ENCODE peak calls at places on chromosomes 7 and 10, in eight cellular contexts. C, F, G, M, Q, L, B and J are unnamed samples.

GRCh38 chr7:24739306-24739705 is 18.0 kb downstream of the GSDME start:
- DNase-seq in C (no peak), F (no peak), G (no peak), M (no peak), Q (no peak), L (no peak), B (no peak), J (no peak)

GRCh38 chr7:44289341-44290249 is 35.8 kb downstream of the CAMK2B start:
- DNase-seq in C (peak; percentile 45), F (peak; percentile 43), G (no peak), M (peak; percentile 16), Q (no peak), L (peak; percentile 19), B (peak; percentile 32), J (no peak)

GRCh38 chr7:136023134-136023869 is 46.1 kb upstream of the MTPN start:
- DNase-seq in C (no peak), F (no peak), G (no peak), M (no peak), Q (no peak), L (no peak), B (no peak), J (no peak)

GRCh38 chr7:47520408-47520807 is 61.5 kb downstream of the TNS3 start:
- DNase-seq in C (no peak), F (peak; percentile 96), G (no peak), M (peak; percentile 72), Q (no peak), L (peak; percentile 90), B (no peak), J (no peak)

GRCh38 chr7:94338921-94339371 is 55.7 kb upstream of the COL1A2 start:
- DNase-seq in C (no peak), F (no peak), G (peak; percentile 66), M (no peak), Q (no peak), L (no peak), B (no peak), J (peak; percentile 63)

GRCh38 chr7:158143196-158144120 is 444.2 kb downstream of the PTPRN2 start:
- DNase-seq in C (no peak), F (no peak), G (no peak), M (no peak), Q (no peak), L (no peak), B (no peak), J (no peak)

GRCh38 chr10:71029411-71029881 is 141.1 kb upstream of the PCBD1 start:
- DNase-seq in C (no peak), F (no peak), G (peak; percentile 53), M (no peak), Q (no peak), L (no peak), B (no peak), J (peak; percentile 70)

GRCh38 chr7:102300643-102301211 is 14.1 kb downstream of the SH2B2 start:
- DNase-seq in C (peak; percentile 94), F (peak; percentile 29), G (no peak), M (no peak), Q (no peak), L (no peak), B (peak; percentile 96), J (no peak)

GRCh38 chr7:91692800-91693199 is 187.7 kb downstream of the MTERF1 start:
- DNase-seq in C (no peak), F (peak; percentile 57), G (no peak), M (no peak), Q (no peak), L (no peak), B (no peak), J (no peak)

GRCh38 chr7:70484255-70484654 is 647.7 kb upstream of the GALNT17 start:
- DNase-seq in C (no peak), F (no peak), G (no peak), M (no peak), Q (no peak), L (no peak), B (no peak), J (no peak)

GRCh38 chr10:77116904-77117303 is 520.7 kb downstream of the KCNMA1 start:
- DNase-seq in C (no peak), F (no peak), G (peak; percentile 52), M (no peak), Q (no peak), L (no peak), B (no peak), J (no peak)

GRCh38 chr10:14691359-14691758 is 83.3 kb downstream of the FAM107B start:
- DNase-seq in C (no peak), F (no peak), G (no peak), M (no peak), Q (no peak), L (no peak), B (no peak), J (no peak)

DNA sequence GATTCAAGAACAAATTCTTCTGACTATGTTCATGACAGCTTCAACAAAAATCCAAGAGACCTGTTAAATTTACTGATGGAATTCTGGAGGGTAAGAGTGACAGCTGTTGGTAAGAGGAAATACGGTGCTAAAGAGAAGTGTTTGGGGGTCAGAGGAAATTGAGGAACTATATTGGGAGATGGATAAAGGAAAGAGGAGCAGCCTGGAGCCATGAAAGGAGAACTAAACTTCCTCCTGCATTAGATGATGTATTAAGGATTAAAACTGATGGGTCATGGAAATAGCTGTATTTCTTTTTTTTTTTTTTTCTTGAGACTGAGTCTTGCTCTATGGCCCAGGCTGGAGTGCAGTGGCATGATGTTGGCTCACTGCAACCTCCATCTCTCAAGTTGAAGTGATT is 95.3 kb downstream of the HERPUD2 start:
- DNase-seq in C (no peak), F (no peak), G (no peak), M (no peak), Q (no peak), L (no peak), B (no peak), J (no peak)
- H3K4me1 ChIP-seq in C (no peaks in the 10 kb centered on the region), F (no peaks in the 10 kb centered on the region), G (no peaks in the 10 kb centered on the region), M (peaks cover 7% of the 10 kb centered on the region), Q (peaks cover 9% of the 10 kb centered on the region), L (no peaks in the 10 kb centered on the region), B (no peaks in the 10 kb centered on the region), J (no peaks in the 10 kb centered on the region)

DNA sequence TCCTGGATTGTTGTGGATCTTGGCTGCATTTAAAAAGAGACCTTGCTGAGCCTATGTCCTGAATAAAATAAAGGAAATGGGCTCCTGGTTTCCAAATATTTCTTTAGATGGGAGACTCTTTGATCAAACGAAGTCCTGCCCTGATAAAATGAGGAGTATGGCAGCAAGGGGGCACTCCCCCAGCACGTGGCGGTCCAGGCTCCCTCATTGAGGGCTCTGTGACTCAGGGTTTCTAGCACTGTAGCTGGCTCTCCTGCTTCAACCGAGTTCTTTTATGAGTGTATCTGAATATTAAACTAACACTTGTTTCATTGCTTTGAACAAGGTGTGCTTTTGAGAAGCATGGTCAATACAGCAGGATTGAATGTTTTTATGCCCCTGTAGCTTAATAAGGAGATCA is 114.2 kb downstream of the AVL9 start:
- DNase-seq in C (no peak), F (no peak), G (no peak), M (no peak), Q (no peak), L (no peak), B (no peak), J (no peak)
- H3K27ac ChIP-seq in C (no peak overlapping the region), F (no peak overlapping the region), G (no peak overlapping the region), M (no peak overlapping the region), Q (no peak overlapping the region), L (no peak overlapping the region), B (no peak overlapping the region), J (no peak overlapping the region)

GRCh38 chr10:16527452-16527851 is 5.8 kb upstream of the C1QL3 start:
- DNase-seq in C (no peak), F (no peak), G (no peak), M (no peak), Q (no peak), L (no peak), B (no peak), J (no peak)

DNA sequence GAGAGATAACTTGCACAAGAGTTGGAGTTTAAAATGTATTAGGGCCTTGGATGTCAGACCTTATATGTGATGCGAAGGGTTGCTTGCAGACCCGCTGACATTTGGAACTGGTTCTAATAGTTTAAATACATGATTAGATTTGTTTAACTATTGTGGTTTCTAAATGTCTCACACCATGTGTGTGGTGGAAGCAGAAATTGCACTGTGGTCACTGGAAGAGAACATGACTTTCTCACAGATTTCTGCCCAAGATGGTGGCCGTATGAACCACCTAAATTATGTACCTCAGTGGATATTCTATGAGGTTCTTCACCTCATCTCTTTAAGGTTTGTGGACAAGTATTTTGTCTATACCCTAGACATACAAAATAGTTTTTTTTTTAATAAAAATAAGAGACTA is 8.2 kb upstream of the C1QL3 start:
- DNase-seq in C (no peak), F (no peak), G (no peak), M (no peak), Q (no peak), L (no peak), B (no peak), J (no peak)
- TF ChIP-seq CTCF in C (no peak), F (no peak), G (no peak), M (no peak), Q (no peak), L (no peak), B (no peak), J (no peak)

DNA sequence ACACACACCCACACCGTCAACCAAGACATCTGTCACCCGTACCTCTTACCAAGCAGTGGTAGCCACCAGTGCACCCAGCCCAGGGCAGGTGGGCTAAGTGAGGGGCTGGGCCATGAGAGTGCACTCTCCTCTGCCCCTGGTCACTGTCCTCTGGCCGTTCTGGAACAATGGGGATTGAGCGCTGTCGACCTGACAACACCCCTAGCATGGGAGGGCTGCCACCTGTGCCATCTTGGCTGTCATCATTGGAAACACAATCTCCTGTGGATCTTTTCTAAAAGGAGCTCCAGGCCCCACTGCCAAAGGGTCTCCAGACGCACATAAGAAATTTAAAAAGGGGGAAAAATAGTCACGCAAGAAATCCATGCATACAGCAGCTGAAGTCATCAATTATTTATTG is 80.1 kb downstream of the CTBP2 start:
- DNase-seq in C (no peak), F (no peak), G (no peak), M (no peak), Q (no peak), L (no peak), B (no peak), J (no peak)
- H3K4me1 ChIP-seq in C (peaks cover 11% of the 10 kb centered on the region), F (peaks cover 11% of the 10 kb centered on the region), G (peaks cover 12% of the 10 kb centered on the region), M (peaks cover 29% of the 10 kb centered on the region), Q (peaks cover 37% of the 10 kb centered on the region), L (peaks cover 9% of the 10 kb centered on the region), B (no peaks in the 10 kb centered on the region), J (peaks cover 7% of the 10 kb centered on the region)

GRCh38 chr10:1203216-1203615 is 147.0 kb downstream of the WDR37 start:
- DNase-seq in C (no peak), F (no peak), G (no peak), M (no peak), Q (no peak), L (no peak), B (no peak), J (no peak)
- H3K27ac ChIP-seq in C (no peak overlapping the region), F (no peak overlapping the region), G (no peak overlapping the region), M (no peak overlapping the region), Q (no peak overlapping the region), L (no peak overlapping the region), B (no peak overlapping the region), J (no peak overlapping the region)

DNA sequence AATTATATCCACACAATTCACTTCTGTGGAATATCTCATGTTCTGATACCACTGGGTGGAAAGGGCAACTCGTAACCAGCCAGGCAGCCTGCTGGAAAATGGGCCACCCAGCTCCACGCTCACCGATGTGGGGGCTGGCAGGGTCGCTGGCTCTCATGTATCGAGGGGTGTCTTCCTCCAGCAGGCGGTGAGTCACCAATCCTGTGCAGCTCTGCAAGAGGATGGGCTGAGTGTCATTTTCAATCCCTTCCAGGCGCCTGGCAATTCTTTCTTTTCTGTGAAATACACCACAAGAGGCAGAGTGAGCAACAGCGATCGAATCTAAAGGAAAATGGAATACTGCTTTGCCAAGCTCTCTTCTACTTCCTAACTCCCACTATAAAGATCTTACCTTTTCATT is 80.1 kb downstream of the SVIL start:
- DNase-seq in C (no peak), F (peak; percentile 23), G (no peak), M (no peak), Q (no peak), L (no peak), B (no peak), J (no peak)
- TF ChIP-seq CTCF in C (peak; percentile 16), F (peak; percentile 8), G (no peak), M (no peak), Q (no peak), L (no peak), B (peak; percentile 27), J (no peak)